ENCODE peak calls at places on chromosomes 2 and 18, in five cellular contexts. H, D, A, C and T are unnamed samples.

GRCh38 chr18:74217476-74218143 is 69.3 kb downstream of the TIMM21 start:
- DNase-seq in H (no peak), D (no peak), A (no peak), C (peak), T (no peak)

GRCh38 chr2:37367984-37368383 is 23.6 kb downstream of the QPCT start:
- DNase-seq in H (no peak), D (no peak), A (no peak), C (no peak), T (no peak)

GRCh38 chr2:69059731-69060290 is 46.8 kb downstream of the ANTXR1 start:
- DNase-seq in H (no peak), D (no peak), A (no peak), C (no peak), T (no peak)

GRCh38 chr18:5955861-5956260 is 60.5 kb upstream of the TMEM200C start:
- DNase-seq in H (no peak), D (peak), A (no peak), C (no peak), T (peak)

GRCh38 chr2:169160926-169161481 is 91.6 kb downstream of the DHRS9 start:
- DNase-seq in H (no peak), D (no peak), A (no peak), C (no peak), T (no peak)

GRCh38 chr18:4236940-4237686 is 218.0 kb downstream of the DLGAP1 start:
- DNase-seq in H (no peak), D (no peak), A (no peak), C (no peak), T (no peak)

GRCh38 chr2:25324905-25325592 is 16.7 kb downstream of the DNMT3A start:
- DNase-seq in H (no peak), D (peak), A (no peak), C (no peak), T (no peak)

GRCh38 chr2:20509766-20510490 is 63.1 kb downstream of the RHOB start:
- DNase-seq in H (no peak), D (no peak), A (no peak), C (no peak), T (peak)

GRCh38 chr18:32021756-32022564 is 3.3 kb downstream of the RNF125 start:
- DNase-seq in H (no peak), D (no peak), A (no peak), C (no peak), T (no peak)

GRCh38 chr18:30192216-30192615 is 850.3 kb downstream of the DSC3 start:
- DNase-seq in H (no peak), D (no peak), A (no peak), C (no peak), T (no peak)

GRCh38 chr2:230865324-230865765 is 603 bp downstream of the ITM2C start:
- DNase-seq in H (no peak), D (no peak), A (no peak), C (no peak), T (no peak)

GRCh38 chr2:234414591-234414990 is 82.3 kb downstream of the ARL4C start:
- DNase-seq in H (no peak), D (no peak), A (no peak), C (no peak), T (no peak)

GRCh38 chr2:3867451-3867850 is 164.1 kb downstream of the DCDC2C start:
- DNase-seq in H (no peak), D (no peak), A (no peak), C (no peak), T (no peak)

GRCh38 chr2:83196225-83196624 is 1262.9 kb downstream of the SUCLG1 start:
- DNase-seq in H (no peak), D (peak), A (no peak), C (no peak), T (peak)

GRCh38 chr2:31176742-31177141 is 38.5 kb upstream of the GALNT14 start:
- DNase-seq in H (no peak), D (no peak), A (no peak), C (no peak), T (no peak)

GRCh38 chr2:6812857-6813530 is 52.7 kb downstream of the CMPK2 start:
- DNase-seq in H (no peak), D (no peak), A (no peak), C (no peak), T (no peak)

GRCh38 chr18:28071199-28071598 is 105.7 kb downstream of the CDH2 start:
- DNase-seq in H (no peak), D (no peak), A (no peak), C (no peak), T (no peak)

GRCh38 chr2:162824319-162824718 is 14.2 kb downstream of the KCNH7 start:
- DNase-seq in H (no peak), D (no peak), A (no peak), C (no peak), T (no peak)

GRCh38 chr2:100992262-100992661 is 9.8 kb upstream of the RPL31 start:
- DNase-seq in H (no peak), D (no peak), A (no peak), C (no peak), T (no peak)

GRCh38 chr2:222355860-222356259 is 57.1 kb upstream of the PAX3 start:
- DNase-seq in H (no peak), D (peak), A (no peak), C (no peak), T (no peak)

GRCh38 chr2:37781028-37781427 is 109.6 kb upstream of the CDC42EP3 start:
- DNase-seq in H (no peak), D (peak), A (no peak), C (no peak), T (no peak)

GRCh38 chr2:29921560-29921915 is at the start of gene ALK:
- DNase-seq in H (peak), D (peak), A (peak), C (peak), T (peak)

GRCh38 chr2:73218298-73218697 is 4.3 kb downstream of the SMYD5 start:
- DNase-seq in H (no peak), D (peak), A (no peak), C (no peak), T (no peak)